ENCODE peak calls at places on chromosomes 13 and 19, in nine cellular contexts. P is fibroblast of pulmonary artery, S is dorsolateral prefrontal cortex, N is fibroblast of villous mesenchyme, D is vagina, K is GM12865, L is colonic mucosa, H is HAP-1, C is cardiac fibroblast. Y is an unnamed sample.

GRCh38 chr19:37941820-37942515 is 35.0 kb downstream of the SIPA1L3 start:
- DNase-seq in N (no peak), P (no peak), L (no peak), K (no peak), D (no peak), H (peak), S (no peak), C (no peak), Y (no peak)

GRCh38 chr13:50715402-50716146 is 127.9 kb downstream of the DLEU7 start:
- DNase-seq in S (peak), P (no peak), D (no peak), H (no peak), C (no peak), L (peak), K (no peak), N (no peak), Y (no peak)

GRCh38 chr19:12156254-12157058 is at the start of gene ZNF625:
- DNase-seq in C (peak), H (no peak), L (peak), S (peak), P (peak), N (peak), D (no peak), K (peak), Y (peak)

GRCh38 chr13:36192166-36192565 is 22.2 kb downstream of the SOHLH2 start:
- DNase-seq in D (no peak), L (no peak), S (no peak), K (no peak), H (peak), C (peak), P (peak), N (no peak), Y (peak)

GRCh38 chr19:27779953-27780352 is 1433.0 kb downstream of the UQCRFS1 start:
- DNase-seq in K (no peak), D (no peak), P (no peak), H (no peak), S (no peak), L (no peak), C (no peak), N (no peak), Y (no peak)

GRCh38 chr13:31851201-31851600 is 111.9 kb downstream of the RXFP2 start:
- DNase-seq in D (no peak), K (no peak), C (no peak), P (no peak), L (no peak), N (no peak), H (no peak), S (no peak), Y (no peak)

GRCh38 chr13:75393839-75394238 is 88.1 kb downstream of the TBC1D4 start:
- DNase-seq in H (no peak), L (no peak), N (no peak), C (no peak), S (no peak), D (no peak), K (no peak), P (no peak), Y (peak)

GRCh38 chr19:30017172-30017571 is 75.1 kb downstream of the URI1 start:
- DNase-seq in H (no peak), P (no peak), S (no peak), D (no peak), L (no peak), C (no peak), K (peak), N (no peak), Y (no peak)

GRCh38 chr13:102580552-102581169 is 16.1 kb upstream of the TPP2 start:
- DNase-seq in C (peak), L (peak), H (peak), N (peak), P (peak), D (no peak), S (no peak), K (peak), Y (peak)

GRCh38 chr13:60627071-60627686 is 230.2 kb downstream of the TDRD3 start:
- DNase-seq in C (peak), H (peak), P (peak), D (no peak), S (no peak), L (no peak), N (peak), K (peak), Y (peak)

GRCh38 chr13:113927661-113928581 is 46.0 kb downstream of the C13orf46 start:
- DNase-seq in P (peak), D (no peak), L (no peak), N (peak), C (peak), K (no peak), S (no peak), H (no peak), Y (peak)

GRCh38 chr13:40272776-40273139 is 393.7 kb downstream of the FOXO1 start:
- DNase-seq in L (no peak), N (peak), C (peak), S (no peak), H (no peak), P (peak), K (no peak), D (no peak), Y (no peak)

GRCh38 chr13:48304132-48304876 is 753 bp downstream of the RB1 start:
- DNase-seq in P (peak), D (no peak), L (peak), K (peak), S (peak), N (peak), C (peak), H (peak), Y (peak)

GRCh38 chr13:35978607-35979316 is 152.4 kb downstream of the DCLK1 start:
- DNase-seq in N (peak), K (peak), L (peak), S (no peak), C (peak), P (peak), D (no peak), H (peak), Y (peak)

DNA sequence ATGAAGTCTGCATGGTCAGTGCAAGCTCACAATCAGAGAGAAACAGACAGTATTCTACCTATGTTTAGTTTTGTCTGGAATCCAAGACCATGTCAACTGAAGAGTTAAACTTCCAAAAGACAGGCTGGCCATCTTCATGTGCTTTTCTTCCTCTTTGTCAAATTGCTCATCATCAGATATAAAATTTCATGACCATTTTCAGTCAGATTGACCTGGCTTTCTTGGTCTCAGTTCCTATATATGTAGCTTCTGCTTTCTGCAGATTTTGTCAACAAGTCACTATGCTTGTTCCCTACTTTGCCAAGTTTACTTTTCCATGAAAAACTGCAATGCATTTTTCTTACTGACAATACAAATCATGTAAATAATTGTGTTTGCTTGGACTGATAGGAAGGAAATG is 13.9 kb downstream of the SLC46A3 start:
- DNase-seq in D (no peak), N (no peak), S (no peak), H (no peak), C (no peak), L (no peak), K (no peak), P (no peak), Y (no peak)
- H3K4me3 ChIP-seq in D (no peak), N (no peak), S (no peak), H (no peak), C (no peak), L (no peak), K (no peak), P (no peak), Y (no peak)

GRCh38 chr13:73062368-73062767 is 3.6 kb downstream of the KLF5 start:
- DNase-seq in H (no peak), P (no peak), K (no peak), C (no peak), N (no peak), S (no peak), L (no peak), D (no peak), Y (no peak)
- H3K4me3 ChIP-seq in H (peak), P (no peak), K (no peak), C (no peak), N (no peak), S (peak), L (peak), D (no peak), Y (no peak)

DNA sequence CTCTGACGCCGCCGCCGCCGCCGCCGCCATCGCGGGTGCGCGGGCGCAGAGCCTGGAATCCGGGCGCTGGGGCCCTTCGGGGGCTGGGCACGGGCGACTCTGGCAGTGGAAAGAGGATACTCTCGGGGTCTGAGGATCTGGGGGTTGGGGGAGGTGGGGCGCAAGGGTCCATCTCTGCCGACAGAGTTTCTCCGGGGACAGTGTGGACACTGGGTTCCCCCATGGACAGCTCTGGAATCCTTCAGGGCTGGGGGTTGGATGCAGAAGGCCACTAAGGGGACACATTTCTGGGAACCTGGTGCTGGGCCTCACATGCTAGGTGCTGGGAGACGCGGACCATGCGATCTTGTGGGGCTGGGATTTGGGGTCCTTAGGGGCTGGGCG is 2.3 kb downstream of the TGFBR3L start:
- DNase-seq in P (no peak), H (no peak), K (no peak), L (no peak), S (no peak), D (no peak), C (no peak), N (no peak), Y (no peak)
- H3K4me3 ChIP-seq in P (peak), H (no peak), K (peak), L (peak), S (peak), D (peak), C (peak), N (peak), Y (peak)

DNA sequence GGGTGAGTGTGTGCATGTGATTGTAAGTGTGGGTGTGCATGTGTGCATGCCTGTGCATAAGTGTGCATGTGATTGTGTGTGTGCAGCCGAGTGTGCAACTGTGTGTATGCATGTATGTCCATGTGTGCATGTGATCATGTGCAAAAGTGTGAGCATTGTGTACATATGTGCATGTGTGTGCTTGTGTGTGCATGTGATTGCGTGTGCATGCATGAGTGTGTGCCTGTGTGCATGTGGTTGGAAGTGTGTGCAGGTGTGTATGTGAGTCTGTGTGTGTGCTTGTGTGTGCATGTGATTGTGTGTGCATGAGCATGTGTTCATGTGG is 3.5 kb downstream of the PODNL1 start:
- DNase-seq in C (no peak), K (no peak), L (no peak), S (no peak), N (no peak), P (no peak), D (no peak), H (no peak), Y (no peak)
- H3K4me3 ChIP-seq in C (no peak), K (no peak), L (no peak), S (no peak), N (no peak), P (no peak), D (no peak), H (no peak), Y (no peak)

GRCh38 chr19:50189326-50189725 is 14.1 kb upstream of the MYH14 start:
- DNase-seq in L (peak), C (no peak), S (no peak), K (no peak), H (no peak), D (no peak), N (no peak), P (no peak), Y (no peak)

GRCh38 chr19:50184196-50184595 is 19.2 kb upstream of the MYH14 start:
- DNase-seq in S (no peak), P (no peak), K (no peak), N (no peak), H (no peak), L (no peak), C (no peak), D (no peak), Y (no peak)

GRCh38 chr19:50191270-50191669 is 12.2 kb upstream of the MYH14 start:
- DNase-seq in H (no peak), K (no peak), D (no peak), N (no peak), L (no peak), P (no peak), C (no peak), S (no peak), Y (no peak)

GRCh38 chr19:50190439-50190891 is 13.0 kb upstream of the MYH14 start:
- DNase-seq in K (peak), N (no peak), D (no peak), S (no peak), P (no peak), H (no peak), C (no peak), L (peak), Y (no peak)

GRCh38 chr19:50187937-50188336 is 15.5 kb upstream of the MYH14 start:
- DNase-seq in L (peak), H (no peak), N (no peak), C (no peak), S (no peak), D (no peak), P (no peak), K (no peak), Y (no peak)
- H3K4me3 ChIP-seq in L (peak), H (no peak), N (no peak), C (no peak), S (no peak), D (no peak), P (no peak), K (no peak), Y (no peak)